ENCODE peak calls at places on chromosomes 16 and 17, in eight cellular contexts. C is cardiac muscle cell; Z is CD4-positive, alpha-beta memory T cell; E is tibial nerve; J is uterus; P is breast epithelium; F is left lung; I is neuronal stem cell. R is an unnamed sample. For H3K4me1, the result is how much of the 10 kb centered on the place peaks cover.

GRCh38 chr17:73552300-73553088 is 91.8 kb downstream of the SDK2 start:
- DNase-seq in C (no peak), Z (no peak), E (no peak), J (no peak), P (no peak), F (peak), I (no peak), R (no peak)

GRCh38 chr17:27376637-27377547 is 79.4 kb upstream of the KSR1 start:
- DNase-seq in C (no peak), Z (no peak), E (no peak), J (peak), P (no peak), F (no peak), I (no peak), R (no peak)

GRCh38 chr16:68517606-68518161 is 21.4 kb upstream of the ZFP90 start:
- DNase-seq in C (no peak), Z (no peak), E (no peak), J (no peak), P (no peak), F (no peak), I (no peak), R (no peak)

GRCh38 chr16:82631701-82632685 is 5.2 kb downstream of the CDH13 start:
- DNase-seq in C (no peak), Z (no peak), E (no peak), J (no peak), P (no peak), F (no peak), I (no peak), R (no peak)

GRCh38 chr17:12342609-12343248 is 322.1 kb downstream of the MAP2K4 start:
- DNase-seq in C (peak), Z (no peak), E (no peak), J (peak), P (no peak), F (no peak), I (peak), R (no peak)

GRCh38 chr17:64500923-64501765 is 4.3 kb upstream of the POLG2 start:
- DNase-seq in C (peak), Z (peak), E (no peak), J (no peak), P (no peak), F (no peak), I (no peak), R (no peak)

GRCh38 chr17:81814748-81815645 is 11.0 kb downstream of the GCGR start:
- DNase-seq in C (no peak), Z (no peak), E (no peak), J (no peak), P (no peak), F (no peak), I (no peak), R (no peak)

GRCh38 chr16:88649924-88650748 is 717 bp downstream of the CYBA start:
- DNase-seq in C (peak), Z (peak), E (no peak), J (no peak), P (no peak), F (peak), I (no peak), R (peak)

GRCh38 chr17:5014357-5014756 is 16.6 kb downstream of the KIF1C start:
- DNase-seq in C (no peak), Z (no peak), E (no peak), J (no peak), P (no peak), F (no peak), I (no peak), R (no peak)

GRCh38 chr16:63530208-63530607 is 1494.0 kb upstream of the CDH8 start:
- DNase-seq in C (peak), Z (no peak), E (no peak), J (no peak), P (no peak), F (no peak), I (no peak), R (no peak)

GRCh38 chr17:76492250-76492988 is 8.8 kb downstream of the RHBDF2 start:
- DNase-seq in C (no peak), Z (no peak), E (no peak), J (no peak), P (no peak), F (no peak), I (no peak), R (no peak)

GRCh38 chr17:45740553-45741330 is 43.4 kb upstream of the CRHR1 start:
- DNase-seq in C (peak), Z (peak), E (no peak), J (no peak), P (peak), F (no peak), I (peak), R (peak)

GRCh38 chr16:68499011-68499410 is 40.1 kb upstream of the ZFP90 start:
- DNase-seq in C (no peak), Z (no peak), E (no peak), J (no peak), P (no peak), F (no peak), I (no peak), R (no peak)

GRCh38 chr17:80437532-80437931 is 22.6 kb downstream of the ENDOV start:
- DNase-seq in C (no peak), Z (no peak), E (no peak), J (no peak), P (no peak), F (no peak), I (no peak), R (no peak)

GRCh38 chr17:83089322-83090156 is 10.1 kb downstream of the METRNL start:
- DNase-seq in C (no peak), Z (no peak), E (no peak), J (no peak), P (no peak), F (no peak), I (no peak), R (no peak)

GRCh38 chr17:14737984-14738651 is 437.2 kb downstream of the HS3ST3B1 start:
- DNase-seq in C (no peak), Z (no peak), E (peak), J (no peak), P (peak), F (peak), I (peak), R (peak)

GRCh38 chr17:11969565-11969964 is 27.7 kb downstream of the ZNF18 start:
- DNase-seq in C (no peak), Z (no peak), E (no peak), J (no peak), P (no peak), F (no peak), I (no peak), R (no peak)

GRCh38 chr17:2755941-2756724 is 6.7 kb upstream of the CCDC92B start:
- DNase-seq in C (peak), Z (no peak), E (no peak), J (no peak), P (no peak), F (no peak), I (peak), R (no peak)

GRCh38 chr16:87790278-87791023 is 24.7 kb upstream of the KLHDC4 start:
- DNase-seq in C (no peak), Z (no peak), E (no peak), J (no peak), P (no peak), F (no peak), I (no peak), R (no peak)

GRCh38 chr16:23668873-23669272 is 9.8 kb upstream of the PLK1 start:
- DNase-seq in C (no peak), Z (no peak), E (no peak), J (no peak), P (no peak), F (no peak), I (no peak), R (no peak)

GRCh38 chr17:71405101-71405500 is 715.7 kb upstream of the SOX9 start:
- DNase-seq in C (no peak), Z (no peak), E (no peak), J (no peak), P (no peak), F (no peak), I (no peak), R (no peak)

GRCh38 chr16:61261315-61261714 is 774.9 kb downstream of the CDH8 start:
- DNase-seq in C (no peak), Z (no peak), E (no peak), J (no peak), P (no peak), F (no peak), I (no peak), R (no peak)

GRCh38 chr17:5286846-5287245 is 4.8 kb downstream of the RABEP1 start:
- DNase-seq in C (no peak), Z (no peak), E (no peak), J (no peak), P (no peak), F (no peak), I (no peak), R (no peak)

GRCh38 chr16:69939821-69940585 is 11.1 kb upstream of the CLEC18A start:
- DNase-seq in C (no peak), Z (no peak), E (no peak), J (no peak), P (no peak), F (no peak), I (no peak), R (no peak)

GRCh38 chr16:56611281-56611833 is 3.0 kb downstream of the MT2A start:
- DNase-seq in C (no peak), Z (no peak), E (no peak), J (peak), P (no peak), F (no peak), I (no peak), R (peak)

GRCh38 chr17:29611351-29612093 is 11.2 kb downstream of the CORO6 start:
- DNase-seq in C (no peak), Z (no peak), E (no peak), J (no peak), P (no peak), F (peak), I (no peak), R (peak)

GRCh38 chr16:79798416-79799053 is 198.0 kb upstream of the MAF start:
- DNase-seq in C (no peak), Z (no peak), E (no peak), J (no peak), P (no peak), F (no peak), I (no peak), R (no peak)

GRCh38 chr17:61335845-61336655 is 63.6 kb upstream of the TBX2 start:
- DNase-seq in C (no peak), Z (no peak), E (no peak), J (no peak), P (no peak), F (peak), I (no peak), R (no peak)

GRCh38 chr16:73064227-73064995 is 16.5 kb upstream of the ZFHX3 start:
- DNase-seq in C (no peak), Z (no peak), E (no peak), J (no peak), P (no peak), F (peak), I (peak), R (peak)

GRCh38 chr17:19769946-19770652 is 22.0 kb upstream of the ALDH3A1 start:
- DNase-seq in C (no peak), Z (no peak), E (no peak), J (no peak), P (no peak), F (no peak), I (no peak), R (no peak)

GRCh38 chr16:84886536-84887090 is 66.8 kb downstream of the CRISPLD2 start:
- DNase-seq in C (no peak), Z (no peak), E (no peak), J (no peak), P (no peak), F (no peak), I (no peak), R (no peak)

DNA sequence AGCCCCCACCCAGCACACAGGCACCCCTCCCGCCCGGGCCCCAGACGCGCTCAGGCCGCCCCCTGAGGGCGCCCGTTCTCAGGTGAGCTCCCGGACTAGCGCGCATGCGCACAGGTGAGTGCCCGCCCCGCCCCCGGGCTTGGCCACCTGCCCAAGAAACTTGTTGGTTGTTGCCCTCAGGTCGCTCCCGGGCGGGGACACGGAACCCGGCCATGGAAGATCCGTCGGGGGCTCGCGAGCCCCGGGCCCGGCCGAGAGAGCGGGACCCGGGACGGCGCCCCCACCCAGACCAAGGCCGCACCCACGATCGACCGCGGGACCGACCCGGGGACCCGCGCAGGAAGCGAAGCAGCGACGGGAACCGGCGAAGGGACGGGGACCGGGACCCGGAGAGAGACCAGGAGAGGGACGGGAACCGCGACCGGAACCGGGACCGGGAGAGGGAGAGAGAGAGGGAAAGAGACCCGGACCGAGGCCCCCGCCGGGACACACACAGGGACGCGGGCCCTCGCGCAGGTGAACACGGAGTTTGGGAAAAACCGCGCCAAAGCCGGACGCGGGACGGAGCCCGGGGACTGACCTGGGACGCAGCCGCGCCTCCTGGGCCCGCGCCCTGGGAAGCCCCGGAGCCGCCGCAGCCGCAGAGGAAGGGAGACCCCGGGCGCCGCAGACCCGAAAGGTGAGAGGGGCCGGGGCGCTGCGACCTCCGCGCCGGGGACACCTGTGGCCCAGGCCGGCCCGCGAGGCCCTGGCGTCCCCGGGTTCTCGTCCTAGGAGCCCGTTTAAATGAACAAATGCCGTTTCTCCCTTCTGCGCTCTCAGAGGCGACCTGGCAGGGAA is at the start of gene MARVELD3:
- DNase-seq in C (peak), Z (peak), E (no peak), J (no peak), P (peak), F (peak), I (no peak), R (no peak)
- H3K4me3 ChIP-seq in C (peak), Z (peak), E (peak), J (peak), P (peak), F (peak), I (peak), R (no peak)

GRCh38 chr17:36855459-36855858 is 81.8 kb upstream of the LHX1 start:
- DNase-seq in C (no peak), Z (no peak), E (no peak), J (no peak), P (no peak), F (no peak), I (no peak), R (no peak)

GRCh38 chr17:36857698-36858097 is 79.6 kb upstream of the LHX1 start:
- DNase-seq in C (no peak), Z (no peak), E (no peak), J (no peak), P (no peak), F (no peak), I (no peak), R (no peak)

GRCh38 chr17:36856169-36856568 is 81.1 kb upstream of the LHX1 start:
- DNase-seq in C (no peak), Z (no peak), E (no peak), J (no peak), P (no peak), F (no peak), I (no peak), R (no peak)

GRCh38 chr17:36856921-36857381 is 80.3 kb upstream of the LHX1 start:
- DNase-seq in C (no peak), Z (no peak), E (no peak), J (no peak), P (no peak), F (no peak), I (no peak), R (no peak)

DNA sequence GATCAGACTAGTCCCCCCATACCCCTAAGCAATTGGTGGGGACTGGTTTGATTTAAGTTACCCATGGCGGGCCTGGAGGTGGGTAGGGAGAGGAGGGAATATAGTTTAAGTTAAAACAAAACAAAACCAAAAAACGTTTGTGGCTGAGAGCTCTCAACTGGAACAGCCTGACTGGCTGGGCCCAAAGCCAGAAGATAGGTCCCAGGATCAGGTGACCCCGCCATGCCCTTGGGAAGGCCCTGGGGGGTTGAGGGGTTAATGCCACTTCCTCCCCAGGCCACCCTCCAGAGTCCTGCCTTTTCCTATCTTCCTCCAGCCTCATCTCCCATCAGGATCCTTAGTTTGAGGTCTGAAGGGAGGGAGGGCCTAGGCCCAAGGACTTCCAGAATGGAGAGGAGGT is 82.3 kb upstream of the LHX1 start:
- DNase-seq in C (no peak), Z (no peak), E (no peak), J (no peak), P (no peak), F (no peak), I (no peak), R (no peak)
- H3K4me1 ChIP-seq in C (under half), Z (under half), E (under half), J (under half), P (under half), F (under half), I (under half), R (under half)

DNA sequence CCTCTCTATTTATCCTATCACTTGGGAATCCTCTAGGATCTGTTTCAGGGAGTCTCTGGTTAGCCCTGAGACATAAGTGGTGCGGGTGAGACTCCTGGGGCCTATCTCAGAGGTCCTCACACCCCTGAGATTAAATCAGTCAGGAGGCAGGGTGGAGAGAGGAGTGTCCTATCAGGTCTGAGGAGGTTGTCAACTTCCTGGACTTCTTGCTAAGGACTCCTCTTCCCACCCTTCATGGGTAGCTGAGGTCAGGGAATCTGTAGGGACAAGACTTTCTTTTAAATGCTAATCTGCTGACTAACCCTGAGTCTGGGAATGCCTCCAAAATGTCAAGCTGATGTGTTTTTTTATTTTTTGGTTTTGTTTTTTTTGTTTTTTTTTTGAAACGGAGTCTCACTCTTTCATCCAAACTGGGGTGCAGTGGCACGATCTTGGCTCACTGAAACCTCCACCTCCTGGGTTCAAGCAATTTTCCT is 6.6 kb upstream of the ARMC5 start:
- DNase-seq in C (no peak), Z (no peak), E (no peak), J (no peak), P (no peak), F (no peak), I (no peak), R (no peak)
- H3K27ac ChIP-seq in C (peak), Z (no peak), E (peak), J (peak), P (peak), F (peak), I (no peak), R (peak)

DNA sequence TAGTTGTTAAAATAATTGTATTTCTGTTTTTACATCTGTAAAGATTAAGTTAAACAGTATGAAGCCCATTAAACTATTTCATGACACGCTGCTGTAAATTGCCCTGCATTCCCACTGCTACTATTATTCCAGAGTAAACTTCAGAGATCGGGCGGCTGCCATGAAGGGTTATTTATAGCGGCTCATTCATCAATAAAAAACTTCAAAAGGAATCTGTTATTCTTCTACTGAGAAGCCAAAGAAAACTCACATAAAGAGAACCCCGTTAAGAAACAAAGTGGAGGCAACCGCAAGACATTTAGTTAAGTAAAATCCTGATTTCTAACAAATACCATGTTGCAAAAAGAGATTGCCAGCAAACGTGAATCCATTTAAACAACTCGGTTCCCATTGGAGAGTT is 16.4 kb downstream of the FOXL1 start:
- DNase-seq in C (no peak), Z (no peak), E (no peak), J (no peak), P (no peak), F (no peak), I (no peak), R (no peak)
- H3K4me3 ChIP-seq in C (no peak), Z (no peak), E (no peak), J (no peak), P (no peak), F (no peak), I (no peak), R (no peak)

GRCh38 chr16:57807968-57808528 is 5.8 kb upstream of the KIFC3 start:
- DNase-seq in C (peak), Z (peak), E (peak), J (peak), P (peak), F (peak), I (no peak), R (peak)

GRCh38 chr16:57809276-57809793 is 7.0 kb upstream of the KIFC3 start:
- DNase-seq in C (no peak), Z (no peak), E (no peak), J (no peak), P (no peak), F (no peak), I (no peak), R (no peak)

GRCh38 chr16:57809843-57810196 is 7.5 kb upstream of the KIFC3 start:
- DNase-seq in C (no peak), Z (no peak), E (no peak), J (no peak), P (no peak), F (no peak), I (no peak), R (no peak)

GRCh38 chr16:57808589-57808988 is 6.3 kb upstream of the KIFC3 start:
- DNase-seq in C (no peak), Z (no peak), E (no peak), J (no peak), P (no peak), F (no peak), I (no peak), R (no peak)

GRCh38 chr16:57810197-57811024 is 8.1 kb upstream of the KIFC3 start:
- DNase-seq in C (no peak), Z (peak), E (peak), J (peak), P (peak), F (peak), I (no peak), R (no peak)
- H3K4me1 ChIP-seq in C (under half), Z (under half), E (under half), J (under half), P (under half), F (half or more), I (under half), R (under half)